ENCODE peak calls at places on chromosomes 3 and 15, in seven cellular contexts. J is Daoy; T is CMK; C is activated CD4-positive, alpha-beta T cell treated with anti-CD3 and anti-CD28 coated beads, Interleukin-2, amount 50 U/mL, for 4 hours; N is activated naive CD4-positive, alpha-beta T cell treated with anti-CD3 and anti-CD28 coated beads, Interleukin-2, amount 50 U/mL, for 72 hours; Z is stimulated activated CD8-positive, alpha-beta memory T cell treated with anti-CD3 and anti-CD28 coated beads, Interleukin-15, amount 100 ng/mL, for 1 hour; U is KBM-7. V is an unnamed sample.

GRCh38 chr3:155492841-155493240 is 199.4 kb upstream of the STRIT1 start:
- DNase-seq in N (no peak), T (no peak), C (no peak), U (no peak), J (no peak), Z (no peak), V (no peak)

GRCh38 chr15:43218908-43219706 is 1.7 kb downstream of the EPB42 start:
- DNase-seq in J (peak; percentile 73), C (no peak), T (no peak), N (peak; percentile 34), Z (no peak), U (no peak), V (no peak)

GRCh38 chr3:30492581-30493192 is 113.7 kb upstream of the TGFBR2 start:
- DNase-seq in N (no peak), U (no peak), C (no peak), Z (no peak), T (no peak), J (no peak), V (no peak)

GRCh38 chr3:72134989-72135451 is 350.1 kb upstream of the PROK2 start:
- DNase-seq in U (peak; percentile 23), Z (no peak), T (no peak), C (no peak), N (no peak), J (no peak), V (no peak)

GRCh38 chr15:99408236-99409096 is 157.2 kb downstream of the LRRC28 start:
- DNase-seq in T (no peak), J (peak; percentile 62), N (no peak), U (no peak), Z (no peak), C (no peak), V (no peak)

GRCh38 chr15:75425966-75426500 is 25.5 kb downstream of the SIN3A start:
- DNase-seq in U (peak; percentile 65), J (no peak), T (no peak), C (no peak), Z (no peak), N (no peak), V (no peak)

GRCh38 chr15:27855137-27855536 is 244.0 kb downstream of the OCA2 start:
- DNase-seq in C (no peak), T (no peak), N (no peak), J (no peak), U (no peak), Z (no peak), V (no peak)

GRCh38 chr15:64284037-64284436 is 71.9 kb downstream of the CSNK1G1 start:
- DNase-seq in Z (no peak), N (no peak), U (peak; percentile 75), J (no peak), C (no peak), T (no peak), V (no peak)

GRCh38 chr15:31013863-31014607 is 22.6 kb upstream of the MTMR10 start:
- DNase-seq in C (no peak), Z (no peak), T (no peak), N (no peak), J (no peak), U (no peak), V (no peak)

GRCh38 chr3:133393691-133394474 is 6.0 kb upstream of the BFSP2 start:
- DNase-seq in N (no peak), J (no peak), C (no peak), T (no peak), Z (no peak), U (no peak), V (no peak)

GRCh38 chr3:159645874-159646273 is 342.8 kb upstream of the IL12A start:
- DNase-seq in C (no peak), Z (no peak), N (no peak), U (no peak), T (no peak), J (no peak), V (no peak)

GRCh38 chr15:58146734-58147133 is 8.6 kb downstream of the AQP9 start:
- DNase-seq in C (no peak), Z (no peak), T (no peak), J (peak; percentile 71), U (no peak), N (no peak), V (no peak)

GRCh38 chr3:52147804-52148203 is 6.4 kb downstream of the POC1A start:
- DNase-seq in U (no peak), Z (no peak), N (no peak), T (no peak), J (no peak), C (no peak), V (no peak)

GRCh38 chr15:37824717-37825382 is 109.6 kb upstream of the TMCO5A start:
- DNase-seq in N (no peak), Z (no peak), U (peak; percentile 15), J (peak; percentile 86), C (no peak), T (no peak), V (no peak)

GRCh38 chr15:81814882-81815455 is 230.8 kb downstream of the MEX3B start:
- DNase-seq in N (no peak), J (no peak), Z (no peak), C (no peak), T (no peak), U (no peak), V (no peak)

GRCh38 chr15:91548588-91548987 is 304.9 kb upstream of the SLCO3A1 start:
- DNase-seq in Z (no peak), T (no peak), J (peak; percentile 40), C (no peak), U (no peak), N (no peak), V (no peak)

GRCh38 chr3:80688814-80689213 is 921.0 kb upstream of the ROBO1 start:
- DNase-seq in U (no peak), C (no peak), N (no peak), J (peak; percentile 2), T (no peak), Z (no peak), V (no peak)

GRCh38 chr3:106880206-106880605 is 497.0 kb upstream of the CCDC54 start:
- DNase-seq in U (no peak), J (no peak), T (no peak), N (no peak), Z (no peak), C (no peak), V (no peak)

GRCh38 chr3:186694288-186695032 is 22.7 kb upstream of the KNG1 start:
- DNase-seq in T (no peak), N (no peak), C (no peak), Z (no peak), U (no peak), J (no peak), V (no peak)

GRCh38 chr3:138935864-138936762 is 10.8 kb downstream of the FOXL2 start:
- DNase-seq in U (peak; percentile 91), C (peak; percentile 62), N (peak; percentile 76), J (peak; percentile 87), T (no peak), Z (peak; percentile 55), V (peak; percentile 35)

GRCh38 chr3:72548992-72549391 is 299.3 kb downstream of the SHQ1 start:
- DNase-seq in Z (no peak), U (no peak), J (no peak), C (no peak), T (no peak), N (no peak), V (no peak)

GRCh38 chr3:43028678-43029490 is 49.8 kb downstream of the GASK1A start:
- DNase-seq in U (no peak), C (no peak), Z (no peak), J (peak; percentile 4), N (no peak), T (no peak), V (no peak)

GRCh38 chr3:143751643-143752178 is 96.6 kb downstream of the SLC9A9 start:
- DNase-seq in T (no peak), U (no peak), N (peak; percentile 56), J (no peak), Z (no peak), C (peak; percentile 0), V (no peak)

GRCh38 chr3:72270072-72270611 is 485.2 kb upstream of the PROK2 start:
- DNase-seq in U (peak; percentile 86), J (peak; percentile 64), Z (no peak), N (no peak), T (no peak), C (no peak), V (no peak)

GRCh38 chr15:101135532-101136166 is 116.2 kb downstream of the CHSY1 start:
- DNase-seq in U (peak; percentile 51), J (no peak), T (no peak), N (no peak), C (no peak), Z (no peak), V (no peak)

GRCh38 chr3:5017953-5018531 is 38.8 kb downstream of the BHLHE40 start:
- DNase-seq in T (no peak), C (no peak), Z (no peak), N (no peak), U (no peak), J (peak; percentile 66), V (no peak)

GRCh38 chr3:63910873-63911272 is 1.3 kb downstream of the SCAANT1 start:
- DNase-seq in C (no peak), U (no peak), J (peak; percentile 5), Z (no peak), N (no peak), T (no peak), V (no peak)

GRCh38 chr3:138124689-138125420 is 7.3 kb downstream of the A4GNT start:
- DNase-seq in N (no peak), Z (no peak), C (no peak), U (no peak), T (no peak), J (no peak), V (no peak)

GRCh38 chr3:151976211-151977050 is 103.0 kb downstream of the SUCNR1 start:
- DNase-seq in N (no peak), U (peak; percentile 95), T (no peak), Z (no peak), J (peak; percentile 89), C (no peak), V (no peak)

GRCh38 chr3:13194285-13195209 is 121.3 kb upstream of the IQSEC1 start:
- DNase-seq in C (no peak), J (no peak), N (no peak), T (no peak), Z (no peak), U (peak; percentile 29), V (no peak)

GRCh38 chr3:182413061-182413460 is 380.2 kb upstream of the ATP11B start:
- DNase-seq in J (no peak), C (no peak), Z (no peak), T (no peak), U (no peak), N (no peak), V (no peak)

GRCh38 chr3:14435175-14436011 is 33.0 kb downstream of the SLC6A6 start:
- DNase-seq in U (no peak), T (no peak), C (no peak), Z (no peak), N (no peak), J (peak; percentile 39), V (no peak)

GRCh38 chr3:124132813-124133212 is 140.9 kb upstream of the ROPN1 start:
- DNase-seq in J (no peak), C (no peak), U (no peak), T (no peak), Z (no peak), N (no peak), V (no peak)

GRCh38 chr3:141370065-141370533 is 1.8 kb downstream of the ZBTB38 start:
- DNase-seq in N (no peak), T (peak; percentile 85), U (peak; percentile 88), J (peak; percentile 88), Z (peak; percentile 20), C (peak; percentile 39), V (no peak)